ENCODE peak calls at places on chromosomes 5 and 9, in eight cellular contexts. I is HCEC 1CT; P is anterior cingulate cortex; B is activated CD4-positive, alpha-beta T cell treated with anti-CD3 and anti-CD28 coated beads, Interleukin-2, amount 50 U/mL, for 4 hours; C is stimulated activated CD4-positive, alpha-beta T cell treated with anti-CD3 and anti-CD28 coated beads, Interleukin-2, amount 100 ng/mL, for 48 hours; L is left cardiac atrium; N is AG10803; Q is BJ. F is an unnamed sample.

GRCh38 chr9:36336511-36336910 is 63.6 kb downstream of the RNF38 start:
- DNase-seq in I (no peak), P (no peak), B (no peak), C (no peak), L (no peak), N (no peak), Q (no peak), F (no peak)

GRCh38 chr5:17203329-17204132 is 13.9 kb upstream of the BASP1 start:
- DNase-seq in I (peak; percentile 73), P (no peak), B (no peak), C (no peak), L (no peak), N (peak; percentile 83), Q (peak; percentile 71), F (peak; percentile 49)

GRCh38 chr9:22097712-22098111 is 88.6 kb upstream of the CDKN2B start:
- DNase-seq in I (peak; percentile 87), P (no peak), B (no peak), C (no peak), L (no peak), N (peak; percentile 80), Q (peak; percentile 85), F (no peak)

GRCh38 chr5:74622944-74623343 is 17.6 kb downstream of the ENC1 start:
- DNase-seq in I (no peak), P (no peak), B (no peak), C (no peak), L (no peak), N (no peak), Q (no peak), F (no peak)

GRCh38 chr5:154077692-154078091 is 38.9 kb downstream of the MFAP3 start:
- DNase-seq in I (peak; percentile 73), P (no peak), B (no peak), C (no peak), L (peak; percentile 33), N (peak; percentile 54), Q (no peak), F (no peak)

GRCh38 chr5:90802695-90803317 is 244.2 kb downstream of the ADGRV1 start:
- DNase-seq in I (peak; percentile 53), P (no peak), B (no peak), C (no peak), L (no peak), N (peak; percentile 21), Q (no peak), F (peak; percentile 22)

GRCh38 chr5:172144291-172144815 is 43.7 kb downstream of the STK10 start:
- DNase-seq in I (no peak), P (peak; percentile 10), B (no peak), C (no peak), L (peak; percentile 43), N (peak; percentile 21), Q (no peak), F (peak; percentile 94)

GRCh38 chr9:108273988-108274387 is 581.8 kb downstream of the ACTL7B start:
- DNase-seq in I (no peak), P (no peak), B (no peak), C (no peak), L (no peak), N (peak; percentile 52), Q (no peak), F (no peak)

GRCh38 chr9:82991684-82992083 is 71.3 kb downstream of the RASEF start:
- DNase-seq in I (no peak), P (no peak), B (no peak), C (no peak), L (no peak), N (no peak), Q (no peak), F (no peak)

GRCh38 chr5:40001796-40002195 is 577.0 kb upstream of the DAB2 start:
- DNase-seq in I (no peak), P (no peak), B (no peak), C (no peak), L (no peak), N (no peak), Q (no peak), F (no peak)

GRCh38 chr5:90888511-90889324 is 330.1 kb downstream of the ADGRV1 start:
- DNase-seq in I (peak; percentile 48), P (no peak), B (no peak), C (no peak), L (no peak), N (no peak), Q (no peak), F (no peak)

GRCh38 chr5:18113724-18114123 is 479.5 kb downstream of the TAF11L14 start:
- DNase-seq in I (no peak), P (no peak), B (no peak), C (no peak), L (no peak), N (peak; percentile 5), Q (no peak), F (no peak)

GRCh38 chr5:135873831-135874230 is 21.8 kb downstream of the IL9 start:
- DNase-seq in I (no peak), P (no peak), B (no peak), C (no peak), L (no peak), N (no peak), Q (no peak), F (no peak)

GRCh38 chr9:34334337-34334824 is 5.0 kb downstream of the NUDT2 start:
- DNase-seq in I (no peak), P (peak; percentile 82), B (no peak), C (no peak), L (no peak), N (peak; percentile 3), Q (no peak), F (no peak)

GRCh38 chr5:53031695-53032096 is 42.5 kb downstream of the ITGA2 start:
- DNase-seq in I (peak; percentile 86), P (no peak), B (no peak), C (no peak), L (no peak), N (peak; percentile 60), Q (peak; percentile 48), F (no peak)

GRCh38 chr5:963673-964531 is 44.7 kb upstream of the NKD2 start:
- DNase-seq in I (peak; percentile 13), P (no peak), B (no peak), C (peak; percentile 19), L (peak; percentile 75), N (peak; percentile 86), Q (peak; percentile 70), F (no peak)

GRCh38 chr9:11064853-11065252 is 452.1 kb upstream of the PTPRD start:
- DNase-seq in I (no peak), P (no peak), B (no peak), C (no peak), L (no peak), N (no peak), Q (no peak), F (peak; percentile 25)

GRCh38 chr9:37899041-37899440 is 4.9 kb downstream of the SLC25A51 start:
- DNase-seq in I (peak; percentile 77), P (no peak), B (no peak), C (no peak), L (no peak), N (peak; percentile 66), Q (no peak), F (no peak)

GRCh38 chr9:35605336-35606137 is 475 bp downstream of the TESK1 start:
- DNase-seq in I (peak; percentile 9), P (peak; percentile 47), B (peak; percentile 20), C (no peak), L (peak; percentile 56), N (no peak), Q (no peak), F (peak; percentile 38)

GRCh38 chr5:172437445-172438303 is 16.7 kb downstream of the SH3PXD2B start:
- DNase-seq in I (no peak), P (peak; percentile 47), B (no peak), C (no peak), L (peak; percentile 88), N (peak; percentile 84), Q (peak; percentile 28), F (peak; percentile 66)

GRCh38 chr9:91443994-91444392 is 20.4 kb upstream of the NFIL3 start:
- DNase-seq in I (no peak), P (no peak), B (no peak), C (no peak), L (no peak), N (no peak), Q (no peak), F (no peak)

GRCh38 chr5:124289641-124290201 is 456.7 kb downstream of the ZNF608 start:
- DNase-seq in I (no peak), P (no peak), B (no peak), C (no peak), L (no peak), N (no peak), Q (no peak), F (peak; percentile 16)

GRCh38 chr5:132425009-132425937 is 55.8 kb downstream of the SLC22A5 start:
- DNase-seq in I (peak; percentile 89), P (no peak), B (peak; percentile 74), C (peak; percentile 56), L (no peak), N (peak; percentile 87), Q (peak; percentile 53), F (no peak)

GRCh38 chr5:103450333-103451061 is 112.1 kb downstream of the NUDT12 start:
- DNase-seq in I (peak; percentile 96), P (no peak), B (no peak), C (no peak), L (no peak), N (peak; percentile 94), Q (peak; percentile 79), F (no peak)

GRCh38 chr5:15286659-15287058 is 213.3 kb upstream of the FBXL7 start:
- DNase-seq in I (no peak), P (peak; percentile 15), B (no peak), C (no peak), L (no peak), N (peak; percentile 10), Q (no peak), F (peak; percentile 24)

GRCh38 chr9:133727277-133727875 is 10.8 kb downstream of the SARDH start:
- DNase-seq in I (no peak), P (no peak), B (no peak), C (no peak), L (no peak), N (no peak), Q (no peak), F (peak; percentile 11)

GRCh38 chr5:32044904-32045303 is 129.2 kb downstream of the GOLPH3 start:
- DNase-seq in I (peak; percentile 78), P (no peak), B (no peak), C (no peak), L (no peak), N (peak; percentile 50), Q (no peak), F (no peak)

GRCh38 chr9:124764774-124765438 is 6.2 kb downstream of the NR6A1 start:
- DNase-seq in I (peak; percentile 44), P (no peak), B (no peak), C (no peak), L (no peak), N (peak; percentile 31), Q (no peak), F (no peak)

GRCh38 chr5:97171703-97172102 is 11.3 kb downstream of the RIOK2 start:
- DNase-seq in I (no peak), P (no peak), B (no peak), C (no peak), L (no peak), N (no peak), Q (no peak), F (no peak)

F was measured in testis.